ENCODE peak calls at places on chromosomes 16 and 17, in ten cellular contexts. I, Y, B, E, Z, G, A, W, F and V are unnamed samples.

GRCh38 chr16:55240933-55241332 is 83.1 kb upstream of the IRX6 start:
- DNase-seq in I (no peak), Y (no peak), B (no peak), E (no peak), Z (no peak), G (peak; percentile 63), A (peak; percentile 42), W (peak; percentile 13), F (no peak), V (no peak)

GRCh38 chr17:7014995-7015586 is 2.7 kb downstream of the RNASEK start:
- DNase-seq in I (no peak), Y (no peak), B (peak; percentile 29), E (peak; percentile 76), Z (no peak), G (peak; percentile 23), A (peak; percentile 21), W (no peak), F (no peak), V (peak; percentile 59)

GRCh38 chr16:12354296-12354818 is 377.8 kb downstream of the SNX29 start:
- DNase-seq in I (no peak), Y (no peak), B (no peak), E (no peak), Z (no peak), G (no peak), A (no peak), W (no peak), F (no peak), V (no peak)

GRCh38 chr17:39666231-39666600 is 1.1 kb downstream of the TCAP start:
- DNase-seq in I (no peak), Y (no peak), B (no peak), E (no peak), Z (no peak), G (no peak), A (no peak), W (no peak), F (no peak), V (no peak)

GRCh38 chr16:72372082-72372615 is 200.2 kb upstream of the PMFBP1 start:
- DNase-seq in I (no peak), Y (no peak), B (no peak), E (no peak), Z (no peak), G (no peak), A (peak; percentile 4), W (no peak), F (no peak), V (no peak)

GRCh38 chr16:54677551-54677950 is 253.1 kb upstream of the IRX5 start:
- DNase-seq in I (no peak), Y (no peak), B (no peak), E (no peak), Z (no peak), G (no peak), A (no peak), W (no peak), F (no peak), V (no peak)

GRCh38 chr17:21199311-21199710 is 14.7 kb downstream of the TMEM11 start:
- DNase-seq in I (no peak), Y (no peak), B (no peak), E (no peak), Z (peak; percentile 60), G (peak; percentile 78), A (peak; percentile 23), W (peak; percentile 65), F (no peak), V (peak; percentile 95)

GRCh38 chr16:19559242-19559910 is 3.9 kb downstream of the VPS35L start:
- DNase-seq in I (no peak), Y (no peak), B (no peak), E (peak; percentile 48), Z (peak; percentile 74), G (peak; percentile 85), A (peak; percentile 71), W (no peak), F (no peak), V (peak; percentile 69)

GRCh38 chr16:61432421-61432820 is 603.8 kb downstream of the CDH8 start:
- DNase-seq in I (no peak), Y (no peak), B (no peak), E (no peak), Z (peak; percentile 5), G (no peak), A (peak; percentile 16), W (no peak), F (no peak), V (peak; percentile 2)

GRCh38 chr17:65054602-65055001 is 1.9 kb downstream of the GNA13 start:
- DNase-seq in I (no peak), Y (no peak), B (no peak), E (no peak), Z (peak; percentile 46), G (no peak), A (no peak), W (no peak), F (no peak), V (no peak)

GRCh38 chr17:42928714-42929496 is 28.3 kb downstream of the G6PC1 start:
- DNase-seq in I (peak; percentile 13), Y (no peak), B (peak; percentile 53), E (peak; percentile 59), Z (peak; percentile 78), G (peak; percentile 87), A (peak; percentile 61), W (no peak), F (no peak), V (peak; percentile 82)

GRCh38 chr17:35660902-35661301 is 70.5 kb upstream of the RASL10B start:
- DNase-seq in I (no peak), Y (no peak), B (no peak), E (no peak), Z (no peak), G (no peak), A (no peak), W (no peak), F (no peak), V (no peak)

GRCh38 chr17:21282231-21282630 is 2.3 kb upstream of the MAP2K3 start:
- DNase-seq in I (peak; percentile 74), Y (no peak), B (peak; percentile 48), E (peak; percentile 86), Z (peak; percentile 95), G (no peak), A (no peak), W (no peak), F (no peak), V (peak; percentile 98)

GRCh38 chr17:1511756-1512321 is 4.6 kb downstream of the INPP5K start:
- DNase-seq in I (no peak), Y (no peak), B (no peak), E (no peak), Z (no peak), G (no peak), A (peak; percentile 55), W (no peak), F (no peak), V (peak; percentile 76)

DNA sequence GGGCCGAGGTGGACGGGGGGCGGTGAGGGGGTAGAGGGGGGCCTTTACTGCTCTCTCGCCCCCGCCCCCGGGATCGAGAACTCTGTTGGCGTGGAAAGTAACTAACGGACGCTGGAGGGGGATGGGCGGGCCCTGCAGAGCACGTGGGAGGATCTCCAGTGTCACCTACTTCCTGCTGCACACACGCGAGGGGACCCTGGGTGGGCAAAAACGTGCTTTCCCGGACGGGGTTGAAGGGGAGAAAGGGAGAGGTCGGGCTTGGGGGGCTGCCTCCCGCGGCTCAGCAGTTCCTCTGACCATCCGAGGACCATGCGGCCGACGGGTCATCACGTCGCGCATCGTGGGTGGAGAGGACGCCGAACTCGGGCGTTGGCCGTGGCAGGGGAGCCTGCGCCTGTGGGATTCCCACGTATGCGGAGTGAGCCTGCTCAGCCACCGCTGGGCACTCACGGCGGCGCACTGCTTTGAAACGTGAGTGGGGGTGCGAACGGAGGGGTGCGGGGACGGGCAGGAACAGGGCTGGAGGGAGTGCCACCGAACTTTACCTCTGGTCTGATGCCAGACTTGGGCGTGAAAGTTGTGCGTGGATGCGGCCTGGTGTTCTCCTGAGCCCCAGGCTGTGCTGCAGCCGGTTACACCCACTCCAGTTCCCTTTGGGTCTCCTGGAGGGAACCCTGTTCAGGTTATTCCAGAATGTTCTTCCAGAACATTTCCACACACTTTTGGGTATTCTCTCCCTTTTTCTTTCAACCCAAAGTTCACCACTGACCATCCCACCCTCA is 650 bp downstream of the PRSS21 start:
- DNase-seq in I (no peak), Y (no peak), B (no peak), E (no peak), Z (no peak), G (no peak), A (no peak), W (no peak), F (no peak), V (no peak)
- H3K4me3 ChIP-seq in I (no peak overlapping the region), Y (no peak overlapping the region), B (no peak overlapping the region), E (no peak overlapping the region), Z (no peak overlapping the region), G (no peak overlapping the region), A (no peak overlapping the region), W (no peak overlapping the region), F (no peak overlapping the region), V (no peak overlapping the region)

GRCh38 chr16:87410958-87411357 is 18.8 kb downstream of the MAP1LC3B start:
- DNase-seq in I (no peak), Y (no peak), B (no peak), E (no peak), Z (no peak), G (peak; percentile 40), A (peak; percentile 17), W (no peak), F (no peak), V (no peak)
- TF ChIP-seq CTCF in I (no peak), Y (no peak), B (no peak), E (no peak), Z (no peak), G (peak; percentile 57), A (peak; percentile 19), W (peak; percentile 19), F (no peak), V (no peak)

DNA sequence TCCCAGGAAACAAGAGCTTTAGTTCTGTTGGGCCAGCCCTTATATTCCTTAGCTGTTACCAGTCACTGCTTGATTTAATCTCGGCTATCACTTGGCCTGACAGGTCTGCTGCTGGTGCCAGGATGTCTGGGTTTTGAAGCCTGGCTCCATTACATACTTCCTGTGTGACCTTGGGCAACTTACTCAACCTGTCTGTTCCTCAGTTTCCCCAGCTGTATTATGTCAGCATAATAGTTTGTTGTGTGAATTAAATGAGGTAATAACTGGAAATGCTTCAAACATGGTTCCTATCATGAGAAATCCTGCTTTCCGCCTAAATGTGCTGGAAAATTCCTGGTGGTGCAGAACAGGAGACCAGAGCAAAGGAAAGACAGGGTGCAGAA is 50.6 kb upstream of the STH start:
- DNase-seq in I (no peak), Y (no peak), B (no peak), E (no peak), Z (no peak), G (no peak), A (no peak), W (no peak), F (no peak), V (no peak)
- H3K4me3 ChIP-seq in I (peak overlapping the region; percentile 53), Y (peak overlapping the region; percentile 35), B (no peak overlapping the region), E (no peak overlapping the region), Z (peak overlapping the region; percentile 50), G (peak overlapping the region; percentile 17), A (no peak overlapping the region), W (no peak overlapping the region), F (no peak overlapping the region), V (peak overlapping the region; percentile 2)

DNA sequence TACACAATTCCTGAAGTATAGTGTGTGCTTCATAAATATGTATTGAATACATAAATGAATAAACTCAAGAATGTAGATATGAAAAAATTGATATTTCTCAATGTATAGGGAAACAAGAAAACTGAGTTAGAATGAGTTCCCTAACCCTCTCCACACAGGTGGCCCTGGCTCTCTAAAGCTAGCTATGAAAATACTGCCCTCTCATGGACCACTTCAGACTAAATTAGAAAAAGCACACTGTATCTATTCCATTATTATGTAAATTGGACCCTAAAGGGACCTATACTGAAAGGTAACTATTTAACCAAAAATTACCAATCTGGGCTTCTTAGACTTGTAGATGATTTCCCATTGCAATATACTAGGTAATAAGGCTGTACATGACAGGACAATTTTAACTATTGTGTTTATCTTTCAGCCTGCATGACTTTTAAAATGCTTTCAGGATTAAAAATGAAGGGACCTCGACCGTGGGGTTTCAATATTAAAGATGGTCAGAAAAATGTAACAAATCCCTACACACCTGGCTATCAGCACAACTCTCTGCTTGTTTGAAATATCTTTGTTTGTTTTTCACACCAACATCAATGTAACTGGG is 672.5 kb upstream of the KIF2B start:
- DNase-seq in I (no peak), Y (no peak), B (no peak), E (no peak), Z (peak; percentile 19), G (peak; percentile 67), A (peak; percentile 28), W (no peak), F (no peak), V (no peak)
- TF ChIP-seq CTCF in I (peak; percentile 53), Y (peak; percentile 15), B (no peak), E (no peak), Z (peak; percentile 44), G (peak; percentile 69), A (peak; percentile 53), W (peak; percentile 25), F (peak; percentile 4), V (no peak)